ENCODE peak calls at places on chromosomes 3 and 15, in four cellular contexts. D is H1, C is K562, P is HepG2. U is an unnamed sample.

GRCh38 chr3:138609898-138610266 is 1.3 kb downstream of the FAIM start:
- DNase-seq in D (no peak), C (no peak), P (no peak), U (no peak)

GRCh38 chr15:33722005-33722672 is 246.2 kb upstream of the CHRM5 start:
- DNase-seq in D (no peak), P (no peak), C (no peak), U (peak; percentile 78)

GRCh38 chr3:61560452-61561373 is 658 bp upstream of the PTPRG start:
- DNase-seq in C (no peak), P (peak; percentile 81), D (peak; percentile 87), U (peak; percentile 78)

GRCh38 chr15:59339252-59339672 is 33.4 kb downstream of the MYO1E start:
- DNase-seq in P (peak; percentile 90), C (no peak), D (no peak), U (no peak)

GRCh38 chr15:66477011-66477410 is 20.6 kb downstream of the SNAPC5 start:
- DNase-seq in P (no peak), D (no peak), C (no peak), U (no peak)

GRCh38 chr15:31149987-31150386 is 48.5 kb upstream of the TRPM1 start:
- DNase-seq in C (no peak), P (no peak), D (no peak), U (no peak)

GRCh38 chr3:122101646-122102045 is 46.5 kb downstream of the CD86 start:
- DNase-seq in D (no peak), P (peak; percentile 56), C (no peak), U (peak; percentile 45)

GRCh38 chr15:45943255-45943654 is 308.4 kb downstream of the SQOR start:
- DNase-seq in D (no peak), C (no peak), P (peak; percentile 50), U (no peak)

GRCh38 chr3:116102037-116102436 is 343.2 kb downstream of the LSAMP start:
- DNase-seq in D (no peak), P (no peak), C (no peak), U (no peak)

GRCh38 chr15:26873846-26874245 is 7.0 kb downstream of the GABRA5 start:
- DNase-seq in C (no peak), D (no peak), P (no peak), U (no peak)

GRCh38 chr3:168249048-168249538 is 153.4 kb upstream of the GOLIM4 start:
- DNase-seq in P (no peak), C (no peak), D (no peak), U (peak; percentile 14)

GRCh38 chr3:31311571-31311970 is 221.2 kb upstream of the STT3B start:
- DNase-seq in C (no peak), P (no peak), D (no peak), U (no peak)

GRCh38 chr15:91291673-91292072 is 191.6 kb downstream of the SV2B start:
- DNase-seq in D (no peak), C (peak; percentile 63), P (no peak), U (no peak)

GRCh38 chr15:72785452-72786243 is 2.1 kb upstream of the ADPGK start:
- DNase-seq in P (no peak), D (no peak), C (no peak), U (no peak)

GRCh38 chr3:150105025-150105424 is 134.3 kb upstream of the PFN2 start:
- DNase-seq in D (no peak), P (no peak), C (no peak), U (no peak)

GRCh38 chr15:51450001-51450400 is 108.5 kb downstream of the GLDN start:
- DNase-seq in P (peak; percentile 13), C (no peak), D (no peak), U (no peak)

GRCh38 chr3:141491929-141492328 is 5.1 kb downstream of the RASA2 start:
- DNase-seq in C (no peak), P (no peak), D (no peak), U (no peak)

GRCh38 chr3:65596511-65597224 is 442.1 kb downstream of the MAGI1 start:
- DNase-seq in C (no peak), D (peak; percentile 72), P (no peak), U (no peak)

GRCh38 chr3:53114011-53114400 is 16.2 kb downstream of the RFT1 start:
- DNase-seq in C (peak; percentile 78), P (peak; percentile 66), D (peak; percentile 93), U (peak; percentile 74)

GRCh38 chr3:44439499-44440295 is 37.8 kb downstream of the ZNF445 start:
- DNase-seq in D (no peak), C (peak; percentile 94), P (peak; percentile 97), U (peak; percentile 97)

GRCh38 chr3:52356126-52356525 is 40.0 kb downstream of the DNAH1 start:
- DNase-seq in P (no peak), C (no peak), D (no peak), U (no peak)

GRCh38 chr3:27114684-27115083 is 254.5 kb downstream of the NEK10 start:
- DNase-seq in D (no peak), P (peak; percentile 60), C (no peak), U (no peak)

GRCh38 chr3:129120254-129121004 is 1.2 kb downstream of the RAB43 start:
- DNase-seq in C (peak; percentile 62), P (peak; percentile 90), D (peak; percentile 83), U (peak; percentile 87)

GRCh38 chr3:55662683-55663082 is 175.6 kb upstream of the WNT5A start:
- DNase-seq in D (no peak), P (no peak), C (no peak), U (no peak)

GRCh38 chr15:57133127-57133968 is 214.9 kb downstream of the TCF12 start:
- DNase-seq in P (no peak), D (no peak), C (no peak), U (peak; percentile 57)

GRCh38 chr15:100017140-100017539 is 283.9 kb upstream of the LYSMD4 start:
- DNase-seq in C (no peak), P (no peak), D (no peak), U (no peak)

GRCh38 chr3:72641684-72642083 is 206.6 kb downstream of the SHQ1 start:
- DNase-seq in P (no peak), C (no peak), D (no peak), U (no peak)

GRCh38 chr3:195768831-195769303 is 42.9 kb downstream of the MUC4 start:
- DNase-seq in C (peak; percentile 45), D (no peak), P (no peak), U (no peak)

GRCh38 chr3:48614044-48614443 is 4.6 kb upstream of the UQCRC1 start:
- DNase-seq in P (peak; percentile 57), C (no peak), D (no peak), U (peak; percentile 37)

GRCh38 chr3:174202561-174202960 is 656.6 kb upstream of the NAALADL2 start:
- DNase-seq in C (no peak), P (no peak), D (no peak), U (peak; percentile 61)

GRCh38 chr3:123739754-123740153 is 144.4 kb downstream of the MYLK start:
- DNase-seq in D (no peak), C (no peak), P (no peak), U (no peak)

DNA sequence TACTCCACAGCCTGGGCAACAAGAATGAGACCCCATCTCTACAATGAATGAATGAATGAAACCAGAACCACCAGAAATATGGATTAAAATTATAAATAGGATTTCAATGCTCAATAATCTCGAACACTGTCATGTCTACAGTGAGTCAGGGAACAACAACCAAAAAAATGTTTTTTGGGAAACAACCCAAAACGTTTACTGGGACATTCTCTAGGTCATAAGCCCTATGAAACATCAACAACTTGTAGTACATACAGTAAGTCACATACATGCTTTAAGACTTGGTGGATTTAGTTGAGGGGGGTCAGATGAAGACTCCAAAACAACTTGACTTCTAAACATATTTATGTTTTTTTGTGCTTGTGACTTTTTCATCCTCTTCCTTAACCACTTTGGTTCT is 511.2 kb downstream of the FOXP1 start:
- DNase-seq in C (no peak), P (no peak), D (no peak), U (no peak)
- H3K79me2 ChIP-seq in C (no peaks in the 10 kb centered on the region), P (peaks cover 11% of the 10 kb centered on the region), D (peaks cover 4% of the 10 kb centered on the region), U (no peaks in the 10 kb centered on the region)

GRCh38 chr15:44593042-44593736 is 56.2 kb downstream of the EIF3J start:
- DNase-seq in P (no peak), C (no peak), D (no peak), U (no peak)
- TF ChIP-seq JUN in P (no peak), C (no peak), D (no peak), U (no peak)

DNA sequence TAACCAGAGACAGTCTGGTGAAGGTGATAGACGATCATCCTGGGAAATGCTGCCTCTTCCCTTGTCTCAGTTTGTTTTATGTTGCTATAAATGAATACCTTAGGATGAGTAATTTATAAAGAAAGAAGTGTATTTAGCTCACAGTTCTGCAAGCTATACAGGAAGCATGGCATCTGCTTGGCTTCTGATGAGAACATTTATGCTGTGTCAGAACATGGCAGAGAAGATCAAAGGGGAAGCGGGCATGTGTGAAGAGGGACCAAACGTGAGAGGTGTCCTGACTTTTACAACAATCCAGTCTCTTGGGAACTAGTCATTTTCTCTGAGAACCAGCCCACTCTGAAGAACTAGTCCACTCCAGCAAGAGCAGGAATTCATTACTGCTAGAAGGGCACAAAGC is 9.6 kb downstream of the CMC1 start:
- DNase-seq in D (no peak), C (no peak), P (no peak), U (no peak)
- H3K79me2 ChIP-seq in D (peaks cover 49% of the 10 kb centered on the region), C (peaks cover 68% of the 10 kb centered on the region), P (peaks cover 43% of the 10 kb centered on the region), U (peaks cover 30% of the 10 kb centered on the region)

GRCh38 chr15:55981596-55982249 is 11.7 kb downstream of the NEDD4 start:
- DNase-seq in C (no peak), P (no peak), D (no peak), U (no peak)

GRCh38 chr15:55977225-55977624 is 16.2 kb downstream of the NEDD4 start:
- DNase-seq in P (no peak), C (no peak), D (no peak), U (no peak)

DNA sequence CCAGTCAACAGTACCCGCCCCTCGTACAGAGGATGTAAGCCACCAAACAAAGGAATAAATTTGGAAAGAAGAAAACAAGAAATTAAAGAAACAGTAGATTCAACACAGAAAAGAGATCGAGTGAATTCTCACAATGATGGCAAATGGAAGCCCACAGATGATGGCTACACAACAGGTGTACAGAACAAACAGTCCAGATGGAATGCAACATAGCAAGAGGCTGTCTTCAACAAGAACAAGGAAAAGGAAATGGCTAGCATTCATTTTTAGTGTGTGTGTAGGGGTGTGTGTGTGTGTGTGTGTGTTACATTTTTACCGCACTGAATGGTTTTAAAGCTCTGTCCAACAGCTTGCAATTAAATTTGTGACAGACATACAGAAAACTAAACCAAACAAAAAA is 12.9 kb downstream of the NEDD4 start:
- DNase-seq in C (no peak), P (no peak), D (no peak), U (no peak)
- TF ChIP-seq JUN in C (no peak), P (no peak), D (no peak), U (no peak)

GRCh38 chr15:44099671-44100070 is 95.4 kb downstream of the FRMD5 start:
- DNase-seq in C (no peak), D (no peak), P (no peak), U (no peak)
- H3K79me2 ChIP-seq in C (no peaks in the 10 kb centered on the region), D (no peaks in the 10 kb centered on the region), P (no peaks in the 10 kb centered on the region), U (peaks cover 2% of the 10 kb centered on the region)

DNA sequence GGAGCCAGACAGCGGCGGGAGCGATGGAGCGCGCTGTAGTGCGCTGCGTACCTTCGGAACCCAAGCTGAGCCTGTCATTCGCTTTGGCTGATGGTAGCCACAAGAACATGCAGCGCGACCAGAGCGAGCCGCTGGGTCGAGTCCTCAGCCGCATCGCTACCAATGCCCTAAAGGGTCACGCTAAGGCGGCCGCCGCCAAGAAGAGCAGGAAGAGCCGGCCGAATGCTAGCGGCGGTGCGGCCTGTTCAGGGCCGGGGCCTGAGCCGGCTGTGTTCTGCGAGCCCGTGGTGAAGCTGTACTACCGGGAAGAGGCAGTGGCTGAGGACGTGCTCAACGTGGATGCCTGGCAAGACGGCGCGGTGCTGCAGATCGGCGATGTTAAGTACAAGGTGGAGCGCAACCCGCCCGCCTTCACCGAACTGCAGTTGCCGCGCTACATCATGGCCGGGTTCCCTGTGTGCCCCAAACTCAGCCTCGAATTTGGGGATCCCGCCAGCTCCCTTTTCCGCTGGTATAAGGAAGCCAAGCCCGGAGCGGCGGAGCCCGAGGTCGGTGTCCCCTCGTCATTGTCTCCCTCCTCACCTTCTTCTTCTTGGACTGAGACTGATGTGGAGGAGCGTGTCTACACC is 499 bp downstream of the PDE12 start:
- DNase-seq in C (no peak), P (no peak), D (peak; percentile 60), U (no peak)
- TF ChIP-seq JUN in C (peak; percentile 6), P (no peak), D (no peak), U (no peak)